ENCODE peak calls at places on chromosomes 1 and 21, in five cellular contexts. D is H1, G is HepG2, Q is K562, W is GM12878. J is an unnamed sample.

GRCh38 chr21:31343680-31344480 is at the start of gene TIAM1:
- DNase-seq in D (peak), G (no peak), Q (no peak), W (no peak), J (peak)

GRCh38 chr1:112674986-112675727 is 698 bp downstream of the MOV10 start:
- DNase-seq in D (no peak), G (peak), Q (peak), W (no peak), J (peak)

GRCh38 chr21:31136891-31137290 is 98.6 kb upstream of the KRTAP19-8 start:
- DNase-seq in D (no peak), G (no peak), Q (no peak), W (peak), J (peak)

GRCh38 chr21:45981641-45982255 is at the start of gene COL6A1:
- DNase-seq in D (no peak), G (no peak), Q (peak), W (no peak), J (peak)

GRCh38 chr1:225917536-225917935 is 6.5 kb downstream of the PYCR2 start:
- DNase-seq in D (no peak), G (no peak), Q (no peak), W (no peak), J (no peak)

GRCh38 chr1:188365874-188366273 is 1537.1 kb downstream of the PLA2G4A start:
- DNase-seq in D (no peak), G (no peak), Q (no peak), W (no peak), J (no peak)

GRCh38 chr1:109671067-109671466 is 3.2 kb downstream of the GSTM2 start:
- DNase-seq in D (no peak), G (no peak), Q (peak), W (no peak), J (no peak)

GRCh38 chr1:118866330-118866729 is 121.8 kb downstream of the TBX15 start:
- DNase-seq in D (no peak), G (no peak), Q (no peak), W (no peak), J (no peak)

GRCh38 chr1:178023181-178023618 is 53.3 kb upstream of the SEC16B start:
- DNase-seq in D (no peak), G (peak), Q (no peak), W (no peak), J (no peak)

GRCh38 chr1:29181413-29182225 is at the start of gene SRSF4:
- DNase-seq in D (peak), G (peak), Q (peak), W (peak), J (peak)

GRCh38 chr1:230915079-230915478 is 46.8 kb upstream of the C1orf198 start:
- DNase-seq in D (no peak), G (no peak), Q (no peak), W (no peak), J (no peak)

GRCh38 chr1:230916607-230917283 is 48.4 kb upstream of the C1orf198 start:
- DNase-seq in D (no peak), G (no peak), Q (no peak), W (no peak), J (no peak)

GRCh38 chr1:230909974-230910754 is 41.8 kb upstream of the C1orf198 start:
- DNase-seq in D (no peak), G (no peak), Q (no peak), W (no peak), J (no peak)

GRCh38 chr1:230910755-230911117 is 42.4 kb upstream of the C1orf198 start:
- DNase-seq in D (no peak), G (no peak), Q (no peak), W (no peak), J (no peak)

DNA sequence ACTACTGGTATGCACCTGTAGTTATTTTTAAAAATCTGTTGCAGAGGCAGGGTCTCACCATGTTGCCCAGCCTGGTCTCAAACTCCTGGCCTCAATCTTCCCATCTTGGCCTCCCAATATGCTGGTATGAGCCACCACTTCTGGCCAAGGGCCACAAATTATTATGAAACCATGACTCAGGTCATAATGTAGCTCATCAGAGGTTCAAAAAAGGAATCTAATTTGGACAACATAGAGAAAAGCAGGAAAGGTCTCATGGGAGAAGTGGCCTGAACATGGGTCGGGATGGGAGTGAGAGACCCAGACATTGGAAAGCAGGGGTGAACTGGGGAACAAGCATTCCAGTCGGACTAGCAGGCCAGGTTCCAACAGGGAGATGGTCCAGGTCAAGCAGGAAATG is 45.2 kb upstream of the C1orf198 start:
- DNase-seq in D (no peak), G (no peak), Q (no peak), W (no peak), J (no peak)
- TF ChIP-seq CHD2 in D (no peak), G (no peak), Q (no peak), W (no peak), J (no peak)

GRCh38 chr1:87452648-87453047 is 124.0 kb downstream of the LMO4 start:
- DNase-seq in D (no peak), G (no peak), Q (no peak), W (no peak), J (no peak)
- TF ChIP-seq CTCF in D (no peak), G (no peak), Q (no peak), W (no peak), J (no peak)

GRCh38 chr1:20896824-20897223 is 109.7 kb upstream of the HP1BP3 start:
- DNase-seq in D (no peak), G (peak), Q (no peak), W (no peak), J (no peak)

GRCh38 chr1:20885121-20885520 is 98.0 kb upstream of the HP1BP3 start:
- DNase-seq in D (no peak), G (no peak), Q (no peak), W (no peak), J (no peak)

GRCh38 chr1:20893931-20894330 is 106.8 kb upstream of the HP1BP3 start:
- DNase-seq in D (no peak), G (no peak), Q (no peak), W (no peak), J (no peak)

GRCh38 chr1:20887269-20887668 is 100.2 kb upstream of the HP1BP3 start:
- DNase-seq in D (no peak), G (no peak), Q (no peak), W (no peak), J (no peak)

GRCh38 chr1:20891091-20891490 is 104.0 kb upstream of the HP1BP3 start:
- DNase-seq in D (no peak), G (no peak), Q (no peak), W (no peak), J (no peak)
- TF ChIP-seq TAF1 in D (no peak), G (no peak), Q (no peak), W (no peak), J (no peak)

GRCh38 chr1:22325531-22326371 is 125.9 kb upstream of the ZBTB40 start:
- DNase-seq in D (no peak), G (no peak), Q (no peak), W (no peak), J (no peak)
- TF ChIP-seq CHD2 in D (no peak), G (no peak), Q (no peak), W (no peak), J (no peak)

GRCh38 chr1:231761747-231762541 is 135.4 kb downstream of the DISC1 start:
- DNase-seq in D (no peak), G (no peak), Q (no peak), W (no peak), J (no peak)

GRCh38 chr1:231757759-231758158 is 131.2 kb downstream of the DISC1 start:
- DNase-seq in D (no peak), G (no peak), Q (no peak), W (no peak), J (no peak)

GRCh38 chr1:231751624-231751897 is 125.0 kb downstream of the DISC1 start:
- DNase-seq in D (no peak), G (no peak), Q (no peak), W (no peak), J (no peak)

GRCh38 chr1:231753313-231753712 is 126.7 kb downstream of the DISC1 start:
- DNase-seq in D (no peak), G (no peak), Q (no peak), W (no peak), J (no peak)

GRCh38 chr1:231757101-231757404 is 130.5 kb downstream of the DISC1 start:
- DNase-seq in D (no peak), G (no peak), Q (no peak), W (no peak), J (no peak)
- TF ChIP-seq CTCF in D (no peak), G (no peak), Q (no peak), W (no peak), J (no peak)

DNA sequence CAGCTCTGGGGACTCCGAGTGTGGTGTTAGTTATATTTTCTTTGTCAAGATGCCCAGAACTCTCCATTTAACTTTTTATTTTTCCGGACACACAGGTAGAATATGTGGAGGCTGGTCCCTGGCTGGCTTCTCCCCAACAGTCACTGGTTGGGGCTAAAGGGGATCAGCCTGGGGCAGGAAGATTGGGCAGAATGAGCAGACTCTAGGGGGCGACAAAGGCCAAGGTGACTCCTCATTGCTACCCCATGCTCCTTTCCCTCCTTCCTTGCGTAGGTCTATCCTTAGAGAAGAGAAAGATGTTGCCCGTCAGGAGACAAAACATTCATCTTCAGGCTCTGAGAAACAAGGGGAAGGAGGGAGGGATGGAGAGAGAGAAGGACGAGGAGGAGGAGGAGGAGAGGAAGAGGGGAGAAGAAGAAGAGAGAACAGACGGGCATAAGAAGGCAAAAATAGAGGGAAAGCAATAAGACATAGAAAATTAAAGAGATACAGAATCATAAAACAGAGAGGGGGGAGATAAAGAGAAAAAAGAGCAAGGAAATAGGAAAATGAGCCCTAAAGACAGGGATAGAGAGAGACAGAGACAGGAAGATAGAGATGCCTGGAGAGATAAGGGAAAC is 89.9 kb downstream of the FOXD2 start:
- DNase-seq in D (no peak), G (peak), Q (peak), W (no peak), J (no peak)
- TF ChIP-seq TAF1 in D (no peak), G (no peak), Q (no peak), W (no peak), J (no peak)

DNA sequence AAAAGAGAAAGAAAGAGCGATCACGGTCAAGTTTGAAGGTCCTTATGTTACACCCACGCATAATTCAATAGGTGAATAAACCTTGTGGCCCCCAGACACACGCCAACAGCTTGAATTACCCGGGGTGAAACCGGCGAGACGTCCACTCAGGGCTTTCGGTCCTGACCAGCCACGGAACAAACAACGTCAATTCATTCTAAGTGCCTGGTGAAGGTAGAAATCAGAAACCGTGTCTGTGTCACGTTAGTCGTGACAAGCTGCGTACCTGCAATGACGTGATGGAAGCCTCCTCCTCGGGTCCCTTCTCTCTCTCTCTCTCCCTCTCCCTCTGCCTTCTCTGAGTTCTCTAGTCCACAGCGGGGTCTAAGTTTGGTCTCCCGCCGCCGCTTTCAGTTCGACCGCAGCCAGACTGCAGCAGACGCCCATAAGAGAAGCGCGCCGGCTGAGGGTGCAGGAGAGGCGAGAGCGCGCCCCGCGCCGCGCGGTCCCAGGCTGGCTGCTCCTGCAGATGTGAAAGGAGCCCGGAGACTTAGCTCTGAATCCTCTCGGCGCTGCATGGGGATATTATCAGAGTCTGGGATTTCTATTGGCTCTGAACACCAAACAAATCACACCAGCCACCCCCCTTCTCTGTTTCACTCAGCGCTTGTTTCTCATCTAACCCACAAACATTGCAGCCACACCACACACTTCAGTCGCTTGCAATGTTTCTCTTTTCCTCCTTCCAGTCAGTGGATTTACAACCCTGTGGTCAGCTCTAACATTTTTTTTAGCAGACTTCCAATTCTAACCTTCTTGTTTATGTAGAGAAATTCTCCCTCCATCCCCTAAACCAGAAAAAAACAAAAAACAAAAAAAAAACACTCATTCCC is at the start of gene GREM2:
- DNase-seq in D (no peak), G (no peak), Q (no peak), W (no peak), J (peak)
- TF ChIP-seq CHD2 in D (no peak), G (no peak), Q (no peak), W (no peak), J (no peak)

GRCh38 chr1:186985889-186986491 is 157.2 kb downstream of the PLA2G4A start:
- DNase-seq in D (no peak), G (peak), Q (peak), W (no peak), J (peak)

GRCh38 chr1:186987065-186987464 is 158.3 kb downstream of the PLA2G4A start:
- DNase-seq in D (no peak), G (no peak), Q (no peak), W (no peak), J (no peak)

GRCh38 chr1:186983327-186983726 is 154.6 kb downstream of the PLA2G4A start:
- DNase-seq in D (no peak), G (no peak), Q (no peak), W (no peak), J (no peak)

GRCh38 chr1:186984959-186985358 is 156.2 kb downstream of the PLA2G4A start:
- DNase-seq in D (no peak), G (no peak), Q (no peak), W (no peak), J (no peak)

GRCh38 chr1:186987769-186988168 is 159.0 kb downstream of the PLA2G4A start:
- DNase-seq in D (no peak), G (no peak), Q (no peak), W (no peak), J (no peak)
- TF ChIP-seq CTCF in D (no peak), G (no peak), Q (no peak), W (no peak), J (peak)

GRCh38 chr1:247433922-247434476 is 18.0 kb downstream of the NLRP3 start:
- DNase-seq in D (no peak), G (no peak), Q (no peak), W (no peak), J (no peak)

GRCh38 chr1:247437551-247438535 is 20.1 kb downstream of the OR2B11 start:
- DNase-seq in D (no peak), G (no peak), Q (no peak), W (no peak), J (no peak)

GRCh38 chr1:247431643-247432042 is 15.7 kb downstream of the NLRP3 start:
- DNase-seq in D (no peak), G (no peak), Q (no peak), W (no peak), J (no peak)

GRCh38 chr1:247430430-247430829 is 14.5 kb downstream of the NLRP3 start:
- DNase-seq in D (no peak), G (no peak), Q (no peak), W (no peak), J (no peak)

GRCh38 chr1:247435026-247435770 is 19.2 kb downstream of the NLRP3 start:
- DNase-seq in D (no peak), G (no peak), Q (no peak), W (peak), J (no peak)
- TF ChIP-seq TAF1 in D (no peak), G (no peak), Q (no peak), W (no peak), J (no peak)